ENCODE peak calls at places on chromosomes 11 and 22, in six cellular contexts. H is right lobe of liver, A is Peyer's patch, E is prostate gland, X is HCT116, F is heart left ventricle. M is an unnamed sample.
A peak's percentile ranks its signal among the peaks of the same experiment; 100 is the strongest.

GRCh38 chr22:42951093-42951710 is 63.7 kb downstream of the PACSIN2 start:
- DNase-seq in H (no peak), A (peak; percentile 44), E (no peak), X (no peak), F (no peak), M (peak; percentile 39)

GRCh38 chr11:30586251-30587144 is at the start of gene MPPED2:
- DNase-seq in H (peak; percentile 60), A (no peak), E (peak; percentile 45), X (no peak), F (peak; percentile 61), M (peak; percentile 50)

GRCh38 chr11:31656051-31656450 is 146.5 kb downstream of the ELP4 start:
- DNase-seq in H (no peak), A (no peak), E (no peak), X (no peak), F (no peak), M (no peak)

GRCh38 chr22:24486501-24486921 is 8.6 kb upstream of the UPB1 start:
- DNase-seq in H (no peak), A (no peak), E (no peak), X (no peak), F (no peak), M (no peak)

GRCh38 chr22:41229730-41230398 is 10.9 kb downstream of the CHADL start:
- DNase-seq in H (no peak), A (no peak), E (no peak), X (no peak), F (peak; percentile 85), M (no peak)

GRCh38 chr11:125166347-125166841 is 1.8 kb downstream of the PKNOX2 start:
- DNase-seq in H (no peak), A (no peak), E (no peak), X (no peak), F (no peak), M (no peak)

GRCh38 chr11:11813288-11813962 is 28.3 kb upstream of the USP47 start:
- DNase-seq in H (peak; percentile 58), A (peak; percentile 68), E (no peak), X (peak; percentile 31), F (peak; percentile 77), M (peak; percentile 75)

GRCh38 chr22:18078329-18079041 is 695 bp downstream of the PEX26 start:
- DNase-seq in H (peak; percentile 74), A (peak; percentile 74), E (no peak), X (no peak), F (peak; percentile 41), M (peak; percentile 67)

GRCh38 chr22:42387631-42388030 is 44.6 kb downstream of the NFAM1 start:
- DNase-seq in H (no peak), A (no peak), E (no peak), X (no peak), F (no peak), M (no peak)

GRCh38 chr11:73325036-73325981 is 17.2 kb downstream of the ARHGEF17 start:
- DNase-seq in H (no peak), A (no peak), E (no peak), X (no peak), F (no peak), M (no peak)

GRCh38 chr11:66291706-66292542 is at the start of gene TMEM151A:
- DNase-seq in H (no peak), A (no peak), E (no peak), X (no peak), F (no peak), M (peak; percentile 21)

GRCh38 chr22:23389271-23390071 is 190.6 kb downstream of the IGLL1 start:
- DNase-seq in H (no peak), A (peak; percentile 44), E (no peak), X (no peak), F (no peak), M (no peak)

GRCh38 chr22:37639771-37640590 is 512 bp downstream of the SH3BP1 start:
- DNase-seq in H (no peak), A (peak; percentile 68), E (no peak), X (no peak), F (no peak), M (no peak)

GRCh38 chr11:121933694-121934093 is 182.3 kb downstream of the BLID start:
- DNase-seq in H (no peak), A (no peak), E (no peak), X (no peak), F (no peak), M (no peak)

GRCh38 chr11:57515332-57516060 is at the start of gene SLC43A1:
- DNase-seq in H (peak; percentile 86), A (peak; percentile 67), E (peak; percentile 35), X (no peak), F (peak; percentile 43), M (peak; percentile 70)

GRCh38 chr11:60912223-60912850 is 1.6 kb upstream of the TMEM109 start:
- DNase-seq in H (no peak), A (no peak), E (no peak), X (no peak), F (no peak), M (no peak)

GRCh38 chr11:126046796-126047195 is 15.9 kb downstream of the CDON start:
- DNase-seq in H (no peak), A (no peak), E (no peak), X (no peak), F (no peak), M (no peak)

GRCh38 chr11:73249858-73250773 is 22.0 kb upstream of the P2RY6 start:
- DNase-seq in H (peak; percentile 25), A (peak; percentile 34), E (no peak), X (no peak), F (no peak), M (no peak)

GRCh38 chr22:24190159-24190540 is 8.9 kb downstream of the SUSD2 start:
- DNase-seq in H (peak; percentile 54), A (no peak), E (no peak), X (no peak), F (no peak), M (no peak)

GRCh38 chr22:43213066-43213465 is 26.1 kb upstream of the TTLL12 start:
- DNase-seq in H (no peak), A (no peak), E (no peak), X (no peak), F (no peak), M (no peak)

GRCh38 chr22:24451162-24451561 is 23.8 kb downstream of the ADORA2A start:
- DNase-seq in H (no peak), A (no peak), E (no peak), X (no peak), F (no peak), M (no peak)

GRCh38 chr11:72238492-72239295 is 5.3 kb downstream of the PHOX2A start:
- DNase-seq in H (no peak), A (peak; percentile 40), E (no peak), X (no peak), F (no peak), M (no peak)
- TF ChIP-seq POLR2A in H (no peak), A (no peak), E (no peak), X (no peak), F (no peak), M (no peak)

DNA sequence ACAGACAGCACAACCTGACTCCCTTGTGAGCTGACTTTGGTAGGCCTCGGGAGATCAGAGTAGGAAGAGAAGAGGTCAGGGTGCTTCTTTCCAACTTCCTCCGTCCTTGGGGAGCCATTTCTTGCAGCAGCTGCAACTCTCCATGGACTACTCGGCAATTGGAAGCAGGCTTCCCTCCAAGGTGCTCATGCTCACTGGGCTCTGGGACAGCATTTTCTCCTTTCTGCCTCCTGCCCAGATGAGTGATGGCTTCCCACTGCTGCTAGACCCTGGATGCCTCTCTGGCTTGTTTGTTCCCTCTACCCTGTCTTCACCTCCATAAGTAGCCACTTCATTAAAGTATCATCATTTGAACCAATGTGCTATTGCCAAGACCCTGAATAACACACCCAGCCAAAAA is 8.2 kb upstream of the PRSS23 start:
- DNase-seq in H (no peak), A (no peak), E (no peak), X (no peak), F (no peak), M (no peak)
- H3K4me1 ChIP-seq in H (no peaks in the 10 kb centered on the region), A (no peaks in the 10 kb centered on the region), E (no peaks in the 10 kb centered on the region), X (peaks cover 7% of the 10 kb centered on the region), F (peaks cover 6% of the 10 kb centered on the region), M (no peaks in the 10 kb centered on the region)

GRCh38 chr11:75400110-75400865 is 970 bp downstream of the RPS3 start:
- DNase-seq in H (no peak), A (no peak), E (no peak), X (no peak), F (no peak), M (no peak)

GRCh38 chr11:75399344-75400109 is at the start of gene RPS3:
- DNase-seq in H (peak; percentile 94), A (peak; percentile 97), E (peak; percentile 92), X (peak; percentile 81), F (peak; percentile 94), M (peak; percentile 91)

GRCh38 chr11:75403037-75403436 is 3.7 kb downstream of the RPS3 start:
- DNase-seq in H (no peak), A (no peak), E (no peak), X (no peak), F (no peak), M (no peak)

GRCh38 chr11:75403983-75404658 is 4.8 kb downstream of the RPS3 start:
- DNase-seq in H (no peak), A (no peak), E (no peak), X (no peak), F (no peak), M (no peak)

GRCh38 chr11:75402002-75402773 is 2.9 kb downstream of the RPS3 start:
- DNase-seq in H (no peak), A (no peak), E (no peak), X (no peak), F (no peak), M (no peak)
- TF ChIP-seq CTCF in H (no peak), A (no peak), E (no peak), X (no peak), F (no peak), M (no peak)

GRCh38 chr11:8267280-8267679 is 3.6 kb upstream of the LMO1 start:
- DNase-seq in H (peak; percentile 15), A (peak; percentile 22), E (no peak), X (no peak), F (no peak), M (peak; percentile 13)

GRCh38 chr11:8266246-8267241 is 2.9 kb upstream of the LMO1 start:
- DNase-seq in H (peak; percentile 19), A (peak; percentile 33), E (no peak), X (no peak), F (no peak), M (no peak)

GRCh38 chr11:8268530-8269461 is 5.1 kb upstream of the LMO1 start:
- DNase-seq in H (peak; percentile 31), A (peak; percentile 38), E (no peak), X (no peak), F (no peak), M (no peak)

GRCh38 chr11:8269636-8270035 is 6.0 kb upstream of the LMO1 start:
- DNase-seq in H (no peak), A (peak; percentile 13), E (no peak), X (no peak), F (no peak), M (no peak)

DNA sequence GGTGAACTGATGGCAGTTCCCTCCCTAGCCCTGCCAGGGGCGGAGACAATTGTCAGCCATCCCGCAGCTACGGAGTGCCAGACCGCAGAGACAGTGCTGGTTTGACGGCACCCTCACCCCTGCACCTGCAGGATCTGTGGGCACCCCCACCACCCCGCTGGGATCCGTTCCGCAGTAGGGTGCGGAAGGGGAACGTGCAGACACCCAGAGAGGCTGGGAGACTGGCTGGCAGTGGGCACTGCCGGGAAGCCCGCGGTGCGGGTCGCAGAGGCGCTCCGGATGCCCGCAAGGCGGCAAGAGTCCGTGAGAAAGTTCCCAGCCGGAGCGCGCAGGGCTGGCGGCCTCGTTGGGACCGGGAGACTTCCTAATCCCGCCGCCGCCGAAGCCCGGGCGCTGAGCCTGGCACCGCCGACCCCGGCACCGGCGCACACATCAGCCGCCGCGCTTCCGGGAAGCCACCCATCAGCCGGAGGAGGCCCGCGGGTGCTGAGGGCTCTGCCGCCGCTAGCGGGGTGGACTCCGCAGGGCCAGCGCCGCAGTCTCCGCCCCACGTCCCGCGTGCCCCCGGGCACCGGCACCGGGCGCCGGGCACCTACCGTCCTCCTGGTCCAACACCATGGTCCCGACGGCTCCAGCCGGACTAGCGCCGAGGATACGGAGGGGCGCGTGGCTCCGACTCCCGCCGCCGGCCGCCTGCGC is 4.3 kb upstream of the LMO1 start:
- DNase-seq in H (peak; percentile 47), A (peak; percentile 45), E (no peak), X (no peak), F (no peak), M (peak; percentile 40)
- TF ChIP-seq POLR2A in H (no peak), A (no peak), E (no peak), X (no peak), F (no peak), M (no peak)